ENCODE peak calls at places on chromosomes 5 and 9, in six cellular contexts. One of them, this sample, is unnamed.

GRCh38 chr5:134968055-134968454 is 348 bp downstream of the CATSPER3 start:
- DNase-seq in amygdala: no peak
- DNase-seq in stimulated activated CD8-positive, alpha-beta memory T cell treated with anti-CD3 and anti-CD28 coated beads, Interleukin-2, amount 100 ng/mL, for 48 hours: no peak
- DNase-seq in psoas muscle: no peak
- DNase-seq in RKO: no peak
- DNase-seq in GM19239: no peak
- DNase-seq in this sample: no peak

GRCh38 chr5:16681761-16682335 is 65.1 kb upstream of the RETREG1 start:
- DNase-seq in amygdala: no peak
- DNase-seq in stimulated activated CD8-positive, alpha-beta memory T cell treated with anti-CD3 and anti-CD28 coated beads, Interleukin-2, amount 100 ng/mL, for 48 hours: no peak
- DNase-seq in psoas muscle: no peak
- DNase-seq in RKO: no peak
- DNase-seq in GM19239: no peak
- DNase-seq in this sample: no peak

GRCh38 chr9:89873801-89874200 is 269.0 kb downstream of the GADD45G start:
- DNase-seq in amygdala: no peak
- DNase-seq in stimulated activated CD8-positive, alpha-beta memory T cell treated with anti-CD3 and anti-CD28 coated beads, Interleukin-2, amount 100 ng/mL, for 48 hours: no peak
- DNase-seq in psoas muscle: no peak
- DNase-seq in RKO: no peak
- DNase-seq in GM19239: no peak
- DNase-seq in this sample: no peak

GRCh38 chr9:103899836-103900235 is 194.3 kb upstream of the SMC2 start:
- DNase-seq in amygdala: no peak
- DNase-seq in stimulated activated CD8-positive, alpha-beta memory T cell treated with anti-CD3 and anti-CD28 coated beads, Interleukin-2, amount 100 ng/mL, for 48 hours: no peak
- DNase-seq in psoas muscle: no peak
- DNase-seq in RKO: no peak
- DNase-seq in GM19239: no peak
- DNase-seq in this sample: no peak

GRCh38 chr9:34653610-34654072 is 1.7 kb downstream of the IL11RA start:
- DNase-seq in amygdala: no peak
- DNase-seq in stimulated activated CD8-positive, alpha-beta memory T cell treated with anti-CD3 and anti-CD28 coated beads, Interleukin-2, amount 100 ng/mL, for 48 hours: no peak
- DNase-seq in psoas muscle: no peak
- DNase-seq in RKO: no peak
- DNase-seq in GM19239: no peak
- DNase-seq in this sample: no peak

GRCh38 chr9:86637515-86637914 is 283.3 kb upstream of the TUT7 start:
- DNase-seq in amygdala: no peak
- DNase-seq in stimulated activated CD8-positive, alpha-beta memory T cell treated with anti-CD3 and anti-CD28 coated beads, Interleukin-2, amount 100 ng/mL, for 48 hours: peak; percentile 1
- DNase-seq in psoas muscle: peak; percentile 54
- DNase-seq in RKO: no peak
- DNase-seq in GM19239: no peak
- DNase-seq in this sample: no peak

GRCh38 chr5:76086060-76086459 is 2.9 kb downstream of the SV2C start:
- DNase-seq in amygdala: no peak
- DNase-seq in stimulated activated CD8-positive, alpha-beta memory T cell treated with anti-CD3 and anti-CD28 coated beads, Interleukin-2, amount 100 ng/mL, for 48 hours: no peak
- DNase-seq in psoas muscle: no peak
- DNase-seq in RKO: no peak
- DNase-seq in GM19239: no peak
- DNase-seq in this sample: no peak

GRCh38 chr9:114616684-114617520 is 5.8 kb downstream of the TMEM268 start:
- DNase-seq in amygdala: no peak
- DNase-seq in stimulated activated CD8-positive, alpha-beta memory T cell treated with anti-CD3 and anti-CD28 coated beads, Interleukin-2, amount 100 ng/mL, for 48 hours: no peak
- DNase-seq in psoas muscle: peak; percentile 80
- DNase-seq in RKO: no peak
- DNase-seq in GM19239: peak; percentile 26
- DNase-seq in this sample: peak; percentile 63

GRCh38 chr9:10785255-10785654 is 172.5 kb upstream of the PTPRD start:
- DNase-seq in amygdala: no peak
- DNase-seq in stimulated activated CD8-positive, alpha-beta memory T cell treated with anti-CD3 and anti-CD28 coated beads, Interleukin-2, amount 100 ng/mL, for 48 hours: no peak
- DNase-seq in psoas muscle: no peak
- DNase-seq in RKO: no peak
- DNase-seq in GM19239: no peak
- DNase-seq in this sample: no peak

GRCh38 chr9:137814436-137814835 is 63.1 kb upstream of the CACNA1B start:
- DNase-seq in amygdala: no peak
- DNase-seq in stimulated activated CD8-positive, alpha-beta memory T cell treated with anti-CD3 and anti-CD28 coated beads, Interleukin-2, amount 100 ng/mL, for 48 hours: no peak
- DNase-seq in psoas muscle: no peak
- DNase-seq in RKO: no peak
- DNase-seq in GM19239: no peak
- DNase-seq in this sample: no peak

GRCh38 chr9:137162505-137163100 is 7.2 kb downstream of the LRRC26 start:
- DNase-seq in amygdala: no peak
- DNase-seq in stimulated activated CD8-positive, alpha-beta memory T cell treated with anti-CD3 and anti-CD28 coated beads, Interleukin-2, amount 100 ng/mL, for 48 hours: no peak
- DNase-seq in psoas muscle: no peak
- DNase-seq in RKO: no peak
- DNase-seq in GM19239: no peak
- DNase-seq in this sample: no peak

GRCh38 chr9:114743446-114743845 is 61.5 kb upstream of the TEX48 start:
- DNase-seq in amygdala: no peak
- DNase-seq in stimulated activated CD8-positive, alpha-beta memory T cell treated with anti-CD3 and anti-CD28 coated beads, Interleukin-2, amount 100 ng/mL, for 48 hours: no peak
- DNase-seq in psoas muscle: no peak
- DNase-seq in RKO: no peak
- DNase-seq in GM19239: no peak
- DNase-seq in this sample: no peak

GRCh38 chr9:86990276-86990675 is 43.0 kb upstream of the GAS1 start:
- DNase-seq in amygdala: no peak
- DNase-seq in stimulated activated CD8-positive, alpha-beta memory T cell treated with anti-CD3 and anti-CD28 coated beads, Interleukin-2, amount 100 ng/mL, for 48 hours: no peak
- DNase-seq in psoas muscle: no peak
- DNase-seq in RKO: no peak
- DNase-seq in GM19239: no peak
- DNase-seq in this sample: no peak

GRCh38 chr9:137406876-137407589 is 15.9 kb downstream of the EXD3 start:
- DNase-seq in amygdala: peak; percentile 40
- DNase-seq in stimulated activated CD8-positive, alpha-beta memory T cell treated with anti-CD3 and anti-CD28 coated beads, Interleukin-2, amount 100 ng/mL, for 48 hours: peak; percentile 52
- DNase-seq in psoas muscle: peak; percentile 81
- DNase-seq in RKO: no peak
- DNase-seq in GM19239: peak; percentile 68
- DNase-seq in this sample: peak; percentile 80

GRCh38 chr9:123586140-123586735 is 230.2 kb downstream of the CRB2 start:
- DNase-seq in amygdala: peak; percentile 89
- DNase-seq in stimulated activated CD8-positive, alpha-beta memory T cell treated with anti-CD3 and anti-CD28 coated beads, Interleukin-2, amount 100 ng/mL, for 48 hours: no peak
- DNase-seq in psoas muscle: no peak
- DNase-seq in RKO: no peak
- DNase-seq in GM19239: no peak
- DNase-seq in this sample: no peak

GRCh38 chr5:133869675-133869978 is 98.8 kb downstream of the C5orf15 start:
- DNase-seq in amygdala: peak; percentile 19
- DNase-seq in stimulated activated CD8-positive, alpha-beta memory T cell treated with anti-CD3 and anti-CD28 coated beads, Interleukin-2, amount 100 ng/mL, for 48 hours: no peak
- DNase-seq in psoas muscle: peak; percentile 87
- DNase-seq in RKO: no peak
- DNase-seq in GM19239: no peak
- DNase-seq in this sample: peak; percentile 60

GRCh38 chr5:133859073-133859472 is 109.4 kb downstream of the C5orf15 start:
- DNase-seq in amygdala: no peak
- DNase-seq in stimulated activated CD8-positive, alpha-beta memory T cell treated with anti-CD3 and anti-CD28 coated beads, Interleukin-2, amount 100 ng/mL, for 48 hours: no peak
- DNase-seq in psoas muscle: no peak
- DNase-seq in RKO: no peak
- DNase-seq in GM19239: no peak
- DNase-seq in this sample: no peak

GRCh38 chr5:176364765-176365662 is at the start of gene ARL10:
- DNase-seq in amygdala: peak; percentile 35
- DNase-seq in stimulated activated CD8-positive, alpha-beta memory T cell treated with anti-CD3 and anti-CD28 coated beads, Interleukin-2, amount 100 ng/mL, for 48 hours: peak; percentile 64
- DNase-seq in psoas muscle: peak; percentile 66
- DNase-seq in RKO: no peak
- DNase-seq in GM19239: peak; percentile 44
- DNase-seq in this sample: peak; percentile 53

GRCh38 chr9:37028425-37029031 is 5.5 kb downstream of the PAX5 start:
- DNase-seq in amygdala: no peak
- DNase-seq in stimulated activated CD8-positive, alpha-beta memory T cell treated with anti-CD3 and anti-CD28 coated beads, Interleukin-2, amount 100 ng/mL, for 48 hours: no peak
- DNase-seq in psoas muscle: no peak
- DNase-seq in RKO: no peak
- DNase-seq in GM19239: no peak
- DNase-seq in this sample: no peak

This sample was measured in heart left ventricle.